ENCODE peak calls at places on chromosome 11, in four cellular contexts. N is neuronal stem cell, P is trophoblast cell, O is body of pancreas. C is an unnamed sample. For H3K4me1 and H3K9me3, the result is how much of the 10 kb centered on the place peaks cover.

GRCh38 chr11:95363710-95364109 is 132.7 kb upstream of the SESN3 start:
- DNase-seq in N (peak), P (no peak), O (no peak), C (peak)

GRCh38 chr11:94604496-94604895 is 37.3 kb downstream of the PIWIL4 start:
- DNase-seq in N (no peak), P (no peak), O (no peak), C (no peak)

GRCh38 chr11:117875397-117876048 is 935 bp downstream of the FXYD6 start:
- DNase-seq in N (no peak), P (no peak), O (no peak), C (no peak)

GRCh38 chr11:120739780-120740179 is 228.2 kb downstream of the GRIK4 start:
- DNase-seq in N (no peak), P (no peak), O (no peak), C (no peak)

GRCh38 chr11:18668131-18668530 is 30.4 kb upstream of the TMEM86A start:
- DNase-seq in N (no peak), P (no peak), O (no peak), C (no peak)

GRCh38 chr11:70522261-70522612 is 123.9 kb downstream of the CTTN start:
- DNase-seq in N (no peak), P (no peak), O (no peak), C (no peak)

GRCh38 chr11:9566561-9567063 is 6.9 kb upstream of the WEE1 start:
- DNase-seq in N (no peak), P (peak), O (no peak), C (no peak)

GRCh38 chr11:10925149-10925926 is 67.5 kb upstream of the ZBED5 start:
- DNase-seq in N (no peak), P (peak), O (no peak), C (peak)

GRCh38 chr11:35141538-35141937 is 2.6 kb downstream of the CD44 start:
- DNase-seq in N (no peak), P (no peak), O (peak), C (no peak)

GRCh38 chr11:124882339-124883071 is 15.2 kb downstream of the ROBO4 start:
- DNase-seq in N (no peak), P (no peak), O (no peak), C (peak)

GRCh38 chr11:122512688-122513087 is 142.8 kb upstream of the UBASH3B start:
- DNase-seq in N (no peak), P (no peak), O (no peak), C (no peak)

GRCh38 chr11:109859325-109859724 is 233.9 kb upstream of the ZC3H12C start:
- DNase-seq in N (no peak), P (peak), O (no peak), C (no peak)

GRCh38 chr11:94131363-94132115 is 2.9 kb downstream of the PANX1 start:
- DNase-seq in N (no peak), P (no peak), O (no peak), C (no peak)

GRCh38 chr11:62124186-62125113 is 639 bp downstream of the INCENP start:
- DNase-seq in N (no peak), P (peak), O (peak), C (no peak)

GRCh38 chr11:10450451-10451398 is 4.3 kb upstream of the AMPD3 start:
- DNase-seq in N (peak), P (peak), O (peak), C (peak)

GRCh38 chr11:114813216-114813615 is 134.9 kb downstream of the NXPE2 start:
- DNase-seq in N (no peak), P (no peak), O (no peak), C (no peak)

GRCh38 chr11:57680552-57680874 is 12.6 kb downstream of the ZDHHC5 start:
- DNase-seq in N (no peak), P (no peak), O (no peak), C (no peak)

GRCh38 chr11:24903555-24903954 is 406.7 kb downstream of the LUZP2 start:
- DNase-seq in N (no peak), P (no peak), O (no peak), C (no peak)

GRCh38 chr11:100719362-100719761 is 32.3 kb downstream of the ARHGAP42 start:
- DNase-seq in N (no peak), P (peak), O (no peak), C (no peak)

GRCh38 chr11:78138281-78138680 is 1.1 kb downstream of the ALG8 start:
- DNase-seq in N (no peak), P (no peak), O (no peak), C (no peak)
- H3K4me3 ChIP-seq in N (no peak), P (no peak), O (no peak), C (peak)

GRCh38 chr11:27205779-27206549 is 157.1 kb downstream of the CCDC34 start:
- DNase-seq in N (no peak), P (no peak), O (no peak), C (no peak)
- H3K4me1 ChIP-seq in N (under half), P (under half), O (under half), C (half or more)

GRCh38 chr11:133579165-133580031 is 47.1 kb upstream of the OPCML start:
- DNase-seq in N (peak), P (no peak), O (no peak), C (no peak)
- H3K9me3 ChIP-seq in N (under half), P (under half), O (under half), C (under half)

GRCh38 chr11:1855886-1856265 is 3.0 kb downstream of the LSP1 start:
- DNase-seq in N (no peak), P (no peak), O (no peak), C (no peak)
- H3K4me3 ChIP-seq in N (no peak), P (no peak), O (no peak), C (no peak)

GRCh38 chr11:30800904-30801303 is 214.8 kb upstream of the MPPED2 start:
- DNase-seq in N (no peak), P (no peak), O (no peak), C (no peak)
- H3K4me1 ChIP-seq in N (under half), P (under half), O (under half), C (under half)

GRCh38 chr11:3357302-3357701 is 21.6 kb downstream of the ZNF195 start:
- DNase-seq in N (no peak), P (no peak), O (no peak), C (no peak)
- H3K9me3 ChIP-seq in N (under half), P (under half), O (under half), C (under half)

DNA sequence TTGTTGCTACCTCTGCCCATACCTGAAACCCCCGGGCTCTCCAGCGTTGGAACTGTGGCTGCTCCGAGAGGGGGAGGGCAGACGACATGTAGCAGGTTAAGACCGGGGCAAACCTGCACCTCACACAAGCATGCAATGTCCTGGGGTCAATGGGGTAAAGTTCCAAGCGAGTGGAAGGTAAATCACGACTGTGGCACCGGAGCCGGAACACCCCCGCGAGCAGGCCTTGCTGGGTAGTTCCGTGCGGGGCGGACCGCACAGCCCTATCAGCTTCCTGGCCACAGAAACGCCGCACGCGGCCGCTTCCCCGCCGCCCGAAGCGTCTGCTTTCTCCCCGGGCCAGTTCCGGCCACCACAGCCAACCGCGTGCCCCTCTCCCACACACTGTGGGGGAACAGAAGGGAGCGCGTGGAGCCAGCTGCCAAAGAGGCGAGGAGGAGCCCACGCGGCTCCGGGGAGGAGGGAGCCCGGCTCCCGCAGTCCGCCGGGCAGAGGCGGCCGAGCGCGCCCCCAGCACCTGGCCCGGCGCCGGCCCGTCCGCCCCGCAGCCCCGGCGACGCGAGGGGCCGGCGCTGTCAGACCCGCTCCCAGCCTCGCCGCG is 1.6 kb downstream of the SPTBN2 start:
- DNase-seq in N (no peak), P (no peak), O (peak), C (peak)
- H3K4me3 ChIP-seq in N (peak), P (peak), O (peak), C (peak)